ENCODE peak calls at places on chromosomes 13 and 19, in eight cellular contexts. W is uterus, B is nucleus accumbens, S is EL, R is upper lobe of right lung, X is non-pigmented ciliary epithelial cell, U is NB4, O is left colon. D is an unnamed sample.

GRCh38 chr13:50574731-50575130 is 268.8 kb downstream of the DLEU7 start:
- DNase-seq in W (no peak), R (no peak), O (no peak), X (peak), U (no peak), B (no peak), S (peak), D (no peak)

GRCh38 chr19:51366999-51367564 is 894 bp upstream of the ETFB start:
- DNase-seq in R (peak), O (peak), S (no peak), X (no peak), B (peak), U (peak), W (no peak), D (peak)

GRCh38 chr19:47511128-47511517 is 3.7 kb downstream of the NAPA start:
- DNase-seq in B (no peak), W (peak), X (no peak), U (no peak), S (no peak), R (no peak), O (no peak), D (no peak)

GRCh38 chr19:19109601-19110000 is 28.7 kb downstream of the TMEM161A start:
- DNase-seq in W (no peak), X (no peak), O (no peak), U (no peak), S (peak), R (no peak), B (no peak), D (no peak)

GRCh38 chr13:113167575-113167974 is 9.1 kb downstream of the PROZ start:
- DNase-seq in U (no peak), R (no peak), O (no peak), S (no peak), W (no peak), X (no peak), B (no peak), D (no peak)

GRCh38 chr13:86906458-86906857 is 764.7 kb upstream of the SLITRK5 start:
- DNase-seq in R (no peak), X (peak), S (no peak), O (no peak), W (no peak), B (no peak), U (no peak), D (no peak)

GRCh38 chr19:14383898-14384669 is 2.8 kb downstream of the ADGRE5 start:
- DNase-seq in R (no peak), X (no peak), W (peak), O (peak), U (peak), B (no peak), S (peak), D (no peak)

GRCh38 chr19:43699506-43700367 is 16.1 kb upstream of the IRGC start:
- DNase-seq in S (peak), B (no peak), W (no peak), O (peak), X (no peak), U (no peak), R (peak), D (peak)

GRCh38 chr19:33032218-33032781 is 32.4 kb downstream of the RHPN2 start:
- DNase-seq in B (no peak), S (no peak), O (peak), R (no peak), U (no peak), X (no peak), W (no peak), D (no peak)

GRCh38 chr13:32205426-32206096 is 109.6 kb downstream of the ZAR1L start:
- DNase-seq in X (no peak), R (no peak), U (peak), B (no peak), W (no peak), O (no peak), S (no peak), D (no peak)

GRCh38 chr19:11142528-11143171 is 12.9 kb downstream of the SPC24 start:
- DNase-seq in U (no peak), R (peak), X (peak), S (peak), W (peak), B (peak), O (peak), D (peak)